ENCODE peak calls at places on chromosomes 1 and 21, in six cellular contexts. One of them, this sample, is unnamed.

GRCh38 chr1:77014396-77014795 is 147.1 kb downstream of the ST6GALNAC5 start:
- DNase-seq in sigmoid colon: no peak
- DNase-seq in esophagus muscularis mucosa: no peak
- DNase-seq in ascending aorta: no peak
- DNase-seq in cardiac muscle cell: no peak
- DNase-seq in effector memory CD4-positive, alpha-beta T cell: no peak
- DNase-seq in this sample: no peak

GRCh38 chr1:89719502-89720306 is 86.8 kb downstream of the LRRC8C start:
- DNase-seq in sigmoid colon: no peak
- DNase-seq in esophagus muscularis mucosa: no peak
- DNase-seq in ascending aorta: no peak
- DNase-seq in cardiac muscle cell: peak; percentile 68
- DNase-seq in effector memory CD4-positive, alpha-beta T cell: no peak
- DNase-seq in this sample: peak; percentile 38

GRCh38 chr1:54553781-54554313 is 5.8 kb downstream of the ACOT11 start:
- DNase-seq in sigmoid colon: no peak
- DNase-seq in esophagus muscularis mucosa: no peak
- DNase-seq in ascending aorta: no peak
- DNase-seq in cardiac muscle cell: no peak
- DNase-seq in effector memory CD4-positive, alpha-beta T cell: no peak
- DNase-seq in this sample: no peak

GRCh38 chr1:8702121-8702520 is 115.3 kb downstream of the RERE start:
- DNase-seq in sigmoid colon: no peak
- DNase-seq in esophagus muscularis mucosa: no peak
- DNase-seq in ascending aorta: no peak
- DNase-seq in cardiac muscle cell: peak; percentile 46
- DNase-seq in effector memory CD4-positive, alpha-beta T cell: no peak
- DNase-seq in this sample: no peak

GRCh38 chr1:43566382-43567035 is 35.8 kb downstream of the PTPRF start:
- DNase-seq in sigmoid colon: no peak
- DNase-seq in esophagus muscularis mucosa: no peak
- DNase-seq in ascending aorta: no peak
- DNase-seq in cardiac muscle cell: no peak
- DNase-seq in effector memory CD4-positive, alpha-beta T cell: no peak
- DNase-seq in this sample: no peak

GRCh38 chr1:24308365-24309015 is 10.7 kb upstream of the GRHL3 start:
- DNase-seq in sigmoid colon: no peak
- DNase-seq in esophagus muscularis mucosa: no peak
- DNase-seq in ascending aorta: no peak
- DNase-seq in cardiac muscle cell: peak; percentile 48
- DNase-seq in effector memory CD4-positive, alpha-beta T cell: no peak
- DNase-seq in this sample: no peak

GRCh38 chr1:25048728-25049127 is 118.7 kb upstream of the RUNX3 start:
- DNase-seq in sigmoid colon: no peak
- DNase-seq in esophagus muscularis mucosa: no peak
- DNase-seq in ascending aorta: no peak
- DNase-seq in cardiac muscle cell: no peak
- DNase-seq in effector memory CD4-positive, alpha-beta T cell: no peak
- DNase-seq in this sample: no peak

GRCh38 chr1:1132928-1133750 is 17.2 kb upstream of the C1orf159 start:
- DNase-seq in sigmoid colon: no peak
- DNase-seq in esophagus muscularis mucosa: no peak
- DNase-seq in ascending aorta: no peak
- DNase-seq in cardiac muscle cell: peak; percentile 33
- DNase-seq in effector memory CD4-positive, alpha-beta T cell: no peak
- DNase-seq in this sample: no peak

GRCh38 chr1:153670257-153670858 is 435 bp downstream of the ILF2 start:
- DNase-seq in sigmoid colon: no peak
- DNase-seq in esophagus muscularis mucosa: no peak
- DNase-seq in ascending aorta: no peak
- DNase-seq in cardiac muscle cell: no peak
- DNase-seq in effector memory CD4-positive, alpha-beta T cell: peak; percentile 3
- DNase-seq in this sample: no peak

GRCh38 chr1:187999973-188000372 is 1171.2 kb downstream of the PLA2G4A start:
- DNase-seq in sigmoid colon: no peak
- DNase-seq in esophagus muscularis mucosa: no peak
- DNase-seq in ascending aorta: no peak
- DNase-seq in cardiac muscle cell: peak; percentile 25
- DNase-seq in effector memory CD4-positive, alpha-beta T cell: no peak
- DNase-seq in this sample: no peak

GRCh38 chr1:211892577-211892976 is 62.0 kb upstream of the LPGAT1 start:
- DNase-seq in sigmoid colon: no peak
- DNase-seq in esophagus muscularis mucosa: no peak
- DNase-seq in ascending aorta: no peak
- DNase-seq in cardiac muscle cell: no peak
- DNase-seq in effector memory CD4-positive, alpha-beta T cell: no peak
- DNase-seq in this sample: no peak

GRCh38 chr1:236860096-236860495 is 65.0 kb downstream of the MTR start:
- DNase-seq in sigmoid colon: no peak
- DNase-seq in esophagus muscularis mucosa: no peak
- DNase-seq in ascending aorta: no peak
- DNase-seq in cardiac muscle cell: peak; percentile 28
- DNase-seq in effector memory CD4-positive, alpha-beta T cell: no peak
- DNase-seq in this sample: no peak

GRCh38 chr1:155093938-155094621 is 15.4 kb downstream of the EFNA3 start:
- DNase-seq in sigmoid colon: peak; percentile 71
- DNase-seq in esophagus muscularis mucosa: no peak
- DNase-seq in ascending aorta: no peak
- DNase-seq in cardiac muscle cell: peak; percentile 74
- DNase-seq in effector memory CD4-positive, alpha-beta T cell: no peak
- DNase-seq in this sample: no peak

GRCh38 chr1:24420547-24420946 is 4.9 kb downstream of the NIPAL3 start:
- DNase-seq in sigmoid colon: no peak
- DNase-seq in esophagus muscularis mucosa: no peak
- DNase-seq in ascending aorta: no peak
- DNase-seq in cardiac muscle cell: peak; percentile 39
- DNase-seq in effector memory CD4-positive, alpha-beta T cell: no peak
- DNase-seq in this sample: no peak

GRCh38 chr1:55927934-55928333 is 651.4 kb downstream of the PLPP3 start:
- DNase-seq in sigmoid colon: no peak
- DNase-seq in esophagus muscularis mucosa: no peak
- DNase-seq in ascending aorta: no peak
- DNase-seq in cardiac muscle cell: peak; percentile 40
- DNase-seq in effector memory CD4-positive, alpha-beta T cell: no peak
- DNase-seq in this sample: no peak

GRCh38 chr1:186152227-186152944 is 222.7 kb downstream of the TPR start:
- DNase-seq in sigmoid colon: no peak
- DNase-seq in esophagus muscularis mucosa: no peak
- DNase-seq in ascending aorta: no peak
- DNase-seq in cardiac muscle cell: peak; percentile 66
- DNase-seq in effector memory CD4-positive, alpha-beta T cell: no peak
- DNase-seq in this sample: no peak

GRCh38 chr1:225817611-225818061 is 7.7 kb downstream of the EPHX1 start:
- DNase-seq in sigmoid colon: peak; percentile 93
- DNase-seq in esophagus muscularis mucosa: no peak
- DNase-seq in ascending aorta: peak; percentile 84
- DNase-seq in cardiac muscle cell: peak; percentile 92
- DNase-seq in effector memory CD4-positive, alpha-beta T cell: no peak
- DNase-seq in this sample: no peak

GRCh38 chr21:45073301-45074047 is 906 bp upstream of the ADARB1 start:
- DNase-seq in sigmoid colon: peak; percentile 71
- DNase-seq in esophagus muscularis mucosa: no peak
- DNase-seq in ascending aorta: no peak
- DNase-seq in cardiac muscle cell: peak; percentile 40
- DNase-seq in effector memory CD4-positive, alpha-beta T cell: no peak
- DNase-seq in this sample: no peak

GRCh38 chr1:115654125-115654524 is 12.4 kb downstream of the VANGL1 start:
- DNase-seq in sigmoid colon: no peak
- DNase-seq in esophagus muscularis mucosa: no peak
- DNase-seq in ascending aorta: no peak
- DNase-seq in cardiac muscle cell: no peak
- DNase-seq in effector memory CD4-positive, alpha-beta T cell: no peak
- DNase-seq in this sample: no peak

GRCh38 chr21:42850866-42851391 is 28.4 kb downstream of the WDR4 start:
- DNase-seq in sigmoid colon: no peak
- DNase-seq in esophagus muscularis mucosa: no peak
- DNase-seq in ascending aorta: no peak
- DNase-seq in cardiac muscle cell: no peak
- DNase-seq in effector memory CD4-positive, alpha-beta T cell: no peak
- DNase-seq in this sample: no peak

GRCh38 chr1:94820918-94821317 is 761 bp downstream of the SLC44A3 start:
- DNase-seq in sigmoid colon: no peak
- DNase-seq in esophagus muscularis mucosa: no peak
- DNase-seq in ascending aorta: no peak
- DNase-seq in cardiac muscle cell: no peak
- DNase-seq in effector memory CD4-positive, alpha-beta T cell: no peak
- DNase-seq in this sample: no peak

GRCh38 chr1:159211331-159212136 is 6.9 kb downstream of the ACKR1 start:
- DNase-seq in sigmoid colon: no peak
- DNase-seq in esophagus muscularis mucosa: no peak
- DNase-seq in ascending aorta: no peak
- DNase-seq in cardiac muscle cell: peak; percentile 82
- DNase-seq in effector memory CD4-positive, alpha-beta T cell: peak; percentile 11
- DNase-seq in this sample: peak; percentile 19

GRCh38 chr1:227939791-227940771 is 7.7 kb downstream of the WNT9A start:
- DNase-seq in sigmoid colon: peak; percentile 64
- DNase-seq in esophagus muscularis mucosa: no peak
- DNase-seq in ascending aorta: peak; percentile 4
- DNase-seq in cardiac muscle cell: no peak
- DNase-seq in effector memory CD4-positive, alpha-beta T cell: no peak
- DNase-seq in this sample: no peak

GRCh38 chr1:19353596-19353995 is 41.5 kb downstream of the SLC66A1 start:
- DNase-seq in sigmoid colon: no peak
- DNase-seq in esophagus muscularis mucosa: no peak
- DNase-seq in ascending aorta: no peak
- DNase-seq in cardiac muscle cell: no peak
- DNase-seq in effector memory CD4-positive, alpha-beta T cell: no peak
- DNase-seq in this sample: no peak

GRCh38 chr21:43926196-43926595 is 61.2 kb downstream of the AGPAT3 start:
- DNase-seq in sigmoid colon: no peak
- DNase-seq in esophagus muscularis mucosa: no peak
- DNase-seq in ascending aorta: no peak
- DNase-seq in cardiac muscle cell: no peak
- DNase-seq in effector memory CD4-positive, alpha-beta T cell: no peak
- DNase-seq in this sample: no peak

GRCh38 chr1:171295821-171296220 is 18.2 kb upstream of the FMO4 start:
- DNase-seq in sigmoid colon: no peak
- DNase-seq in esophagus muscularis mucosa: no peak
- DNase-seq in ascending aorta: no peak
- DNase-seq in cardiac muscle cell: no peak
- DNase-seq in effector memory CD4-positive, alpha-beta T cell: no peak
- DNase-seq in this sample: no peak

GRCh38 chr1:32659581-32659980 is 8.6 kb downstream of the RBBP4 start:
- DNase-seq in sigmoid colon: no peak
- DNase-seq in esophagus muscularis mucosa: no peak
- DNase-seq in ascending aorta: no peak
- DNase-seq in cardiac muscle cell: no peak
- DNase-seq in effector memory CD4-positive, alpha-beta T cell: no peak
- DNase-seq in this sample: no peak
- H3K9me3 ChIP-seq in sigmoid colon: no peaks in the 10 kb centered on the region
- H3K9me3 ChIP-seq in esophagus muscularis mucosa: no peaks in the 10 kb centered on the region
- H3K9me3 ChIP-seq in ascending aorta: no peaks in the 10 kb centered on the region
- H3K9me3 ChIP-seq in cardiac muscle cell: no peaks in the 10 kb centered on the region
- H3K9me3 ChIP-seq in effector memory CD4-positive, alpha-beta T cell: no peaks in the 10 kb centered on the region
- H3K9me3 ChIP-seq in this sample: no peaks in the 10 kb centered on the region

DNA sequence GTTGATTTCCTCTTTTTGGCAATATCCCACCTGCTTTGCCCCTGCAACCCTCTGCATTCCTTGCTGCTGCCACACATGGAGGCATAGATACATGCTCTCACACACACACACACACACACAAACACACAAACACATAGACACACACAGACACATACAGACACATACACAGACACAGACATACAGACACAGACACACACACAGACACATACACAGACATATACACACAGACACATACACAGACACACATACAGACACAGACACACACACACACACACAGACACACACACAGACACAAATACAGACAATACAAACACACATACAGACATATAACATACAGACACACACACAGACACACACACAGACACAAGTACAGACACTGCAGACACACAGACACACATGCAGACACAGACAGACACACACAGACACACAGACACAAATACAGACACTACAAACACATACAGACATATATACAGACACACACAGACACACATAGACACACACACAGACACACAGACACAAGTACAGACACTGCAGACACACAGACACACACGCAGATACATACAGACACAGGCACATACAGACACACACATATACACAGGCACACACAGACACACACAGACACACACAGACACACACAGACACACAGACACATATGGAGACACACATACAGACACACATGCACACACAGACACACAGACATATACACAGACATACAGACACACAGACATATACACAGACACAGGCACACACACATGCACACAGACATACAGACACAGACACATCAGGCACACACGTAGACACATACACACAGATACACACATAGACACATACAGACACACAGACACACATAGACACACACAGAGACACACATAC is 83.3 kb downstream of the MAP3K7CL start:
- DNase-seq in sigmoid colon: no peak
- DNase-seq in esophagus muscularis mucosa: no peak
- DNase-seq in ascending aorta: no peak
- DNase-seq in cardiac muscle cell: no peak
- DNase-seq in effector memory CD4-positive, alpha-beta T cell: no peak
- DNase-seq in this sample: no peak
- H3K4me1 ChIP-seq in sigmoid colon: peaks cover 10% of the 10 kb centered on the region
- H3K4me1 ChIP-seq in esophagus muscularis mucosa: peaks cover 6% of the 10 kb centered on the region
- H3K4me1 ChIP-seq in ascending aorta: no peaks in the 10 kb centered on the region
- H3K4me1 ChIP-seq in cardiac muscle cell: no peaks in the 10 kb centered on the region
- H3K4me1 ChIP-seq in effector memory CD4-positive, alpha-beta T cell: no peaks in the 10 kb centered on the region
- H3K4me1 ChIP-seq in this sample: no peaks in the 10 kb centered on the region

DNA sequence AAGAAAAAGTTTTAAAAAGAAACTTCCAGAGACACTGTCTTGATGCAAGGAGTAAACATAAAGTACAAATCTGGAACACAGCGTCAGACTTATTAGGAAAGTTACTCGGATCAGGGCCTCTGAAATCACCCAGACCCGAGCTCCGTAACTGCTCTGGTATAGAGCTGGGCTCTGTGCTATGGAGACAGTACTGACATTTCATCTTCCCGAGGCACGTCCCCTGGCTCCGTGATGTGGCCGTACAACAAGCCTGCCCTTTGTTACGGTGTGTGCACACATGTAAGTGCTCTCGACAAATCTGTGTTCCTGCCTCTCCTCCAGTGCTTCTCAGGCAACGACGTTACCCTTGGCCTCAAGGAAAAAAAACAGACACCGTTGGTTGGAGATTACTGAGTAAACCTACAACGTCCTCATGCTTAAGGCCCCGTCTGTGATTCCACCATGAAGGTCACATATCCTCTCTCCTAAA is 107.0 kb upstream of the IRF2BP2 start:
- DNase-seq in sigmoid colon: peak; percentile 84
- DNase-seq in esophagus muscularis mucosa: no peak
- DNase-seq in ascending aorta: no peak
- DNase-seq in cardiac muscle cell: no peak
- DNase-seq in effector memory CD4-positive, alpha-beta T cell: no peak
- DNase-seq in this sample: no peak
- H3K27ac ChIP-seq in sigmoid colon: peak overlapping the region; percentile 96
- H3K27ac ChIP-seq in esophagus muscularis mucosa: peak overlapping the region; percentile 98
- H3K27ac ChIP-seq in ascending aorta: peak overlapping the region; percentile 95
- H3K27ac ChIP-seq in cardiac muscle cell: peak overlapping the region; percentile 75
- H3K27ac ChIP-seq in effector memory CD4-positive, alpha-beta T cell: no peak overlapping the region
- H3K27ac ChIP-seq in this sample: no peak overlapping the region

DNA sequence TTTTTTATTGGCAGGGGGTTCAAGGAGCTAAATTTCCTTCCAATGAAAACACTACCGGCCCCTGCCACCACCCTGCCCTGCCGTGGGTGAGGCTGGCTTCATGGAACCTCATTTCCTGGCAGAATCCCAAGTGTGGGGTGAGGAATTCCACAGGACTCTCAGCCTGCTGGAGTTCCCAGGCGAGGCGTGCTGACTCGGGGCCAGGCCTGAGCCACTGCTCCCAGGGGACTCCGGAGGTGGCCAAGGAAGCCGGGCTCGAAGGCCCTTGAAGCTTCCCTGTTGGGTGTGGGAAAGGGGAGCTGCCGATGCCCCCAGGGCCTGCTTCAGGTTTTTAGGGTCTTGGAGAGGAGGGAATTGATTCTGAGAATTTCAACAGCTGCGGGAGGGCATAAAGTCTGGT is 95.3 kb upstream of the ACTRT2 start:
- DNase-seq in sigmoid colon: no peak
- DNase-seq in esophagus muscularis mucosa: no peak
- DNase-seq in ascending aorta: peak; percentile 38
- DNase-seq in cardiac muscle cell: no peak
- DNase-seq in effector memory CD4-positive, alpha-beta T cell: no peak
- DNase-seq in this sample: no peak
- H3K9me3 ChIP-seq in sigmoid colon: no peaks in the 10 kb centered on the region
- H3K9me3 ChIP-seq in esophagus muscularis mucosa: no peaks in the 10 kb centered on the region
- H3K9me3 ChIP-seq in ascending aorta: peaks cover 4% of the 10 kb centered on the region
- H3K9me3 ChIP-seq in cardiac muscle cell: peaks cover 3% of the 10 kb centered on the region
- H3K9me3 ChIP-seq in effector memory CD4-positive, alpha-beta T cell: no peaks in the 10 kb centered on the region
- H3K9me3 ChIP-seq in this sample: no peaks in the 10 kb centered on the region